ENCODE peak calls at places on chromosomes 1 and 21, in four cellular contexts. J, B, M and T are unnamed samples.
A peak's percentile ranks its signal among the peaks of the same experiment; 100 is the strongest.

GRCh38 chr21:40595806-40596205 is 251.2 kb downstream of the DSCAM start:
- DNase-seq in M (no peak), J (no peak), B (no peak), T (no peak)

GRCh38 chr1:67947114-67947513 is 103.3 kb downstream of the DIRAS3 start:
- DNase-seq in B (no peak), J (no peak), M (no peak), T (no peak)

GRCh38 chr1:214383381-214384372 is 102.7 kb downstream of the SMYD2 start:
- DNase-seq in J (no peak), B (no peak), M (no peak), T (no peak)

GRCh38 chr1:43979528-43980254 is 681 bp downstream of the B4GALT2 start:
- DNase-seq in J (peak; percentile 68), M (no peak), B (no peak), T (no peak)

GRCh38 chr1:45928486-45929205 is 125.2 kb downstream of the MAST2 start:
- DNase-seq in B (no peak), M (no peak), J (no peak), T (no peak)

GRCh38 chr1:228410671-228411070 is 4.0 kb upstream of the TRIM11 start:
- DNase-seq in B (no peak), M (no peak), J (no peak), T (no peak)

GRCh38 chr1:8423134-8423701 is 105.3 kb downstream of the SLC45A1 start:
- DNase-seq in M (no peak), B (no peak), J (peak; percentile 60), T (peak; percentile 39)

GRCh38 chr1:5475572-5475971 is 516.7 kb downstream of the NPHP4 start:
- DNase-seq in J (no peak), M (no peak), B (no peak), T (no peak)